ENCODE peak calls at places on chromosomes 11 and 22, in six cellular contexts. E, A, Z, S, G and Y are unnamed samples.
A peak's percentile ranks its signal among the peaks of the same experiment; 100 is the strongest.

GRCh38 chr22:29727248-29727551 is 7.4 kb downstream of the CABP7 start:
- DNase-seq in S (peak; percentile 76), E (no peak), Z (no peak), G (no peak), A (peak; percentile 56), Y (peak; percentile 77)

GRCh38 chr22:46452195-46453005 is 85.0 kb downstream of the CELSR1 start:
- DNase-seq in A (no peak), Z (peak; percentile 24), E (no peak), G (no peak), S (no peak), Y (no peak)

GRCh38 chr11:69563946-69564780 is 76.8 kb upstream of the CCND1 start:
- DNase-seq in G (no peak), S (no peak), E (no peak), Z (no peak), A (no peak), Y (no peak)

GRCh38 chr11:103867481-103867880 is 169.0 kb upstream of the DDI1 start:
- DNase-seq in A (no peak), G (no peak), Z (no peak), E (no peak), S (no peak), Y (no peak)

GRCh38 chr11:112260490-112260889 is at the start of gene PLET1:
- DNase-seq in E (no peak), A (no peak), S (no peak), G (no peak), Z (no peak), Y (no peak)

GRCh38 chr11:106263527-106263926 is 186.1 kb downstream of the AASDHPPT start:
- DNase-seq in A (no peak), E (no peak), S (no peak), G (no peak), Z (no peak), Y (no peak)

GRCh38 chr11:8389034-8389996 is 125.6 kb upstream of the LMO1 start:
- DNase-seq in A (no peak), Z (no peak), S (no peak), E (no peak), G (no peak), Y (no peak)

GRCh38 chr11:65854161-65854592 is 3.8 kb downstream of the CFL1 start:
- DNase-seq in A (no peak), E (no peak), Z (no peak), S (no peak), G (no peak), Y (no peak)

GRCh38 chr11:35618497-35619029 is 303 bp downstream of the FJX1 start:
- DNase-seq in G (no peak), Z (peak; percentile 38), A (peak; percentile 49), E (no peak), S (no peak), Y (no peak)

GRCh38 chr11:69270929-69271328 is 23.0 kb upstream of the MYEOV start:
- DNase-seq in E (no peak), A (no peak), G (no peak), S (no peak), Z (no peak), Y (no peak)

GRCh38 chr11:12792590-12792989 is 118.4 kb downstream of the TEAD1 start:
- DNase-seq in S (no peak), A (no peak), Z (no peak), E (no peak), G (no peak), Y (no peak)

GRCh38 chr22:19376971-19377370 is 54.6 kb downstream of the HIRA start:
- DNase-seq in G (no peak), A (no peak), S (no peak), E (no peak), Z (no peak), Y (no peak)

GRCh38 chr22:33605686-33606085 is 314.6 kb downstream of the LARGE1 start:
- DNase-seq in Z (peak; percentile 80), G (peak; percentile 13), A (no peak), E (no peak), S (no peak), Y (no peak)

GRCh38 chr11:126102436-126102894 is 39.8 kb upstream of the CDON start:
- DNase-seq in A (peak; percentile 83), S (no peak), E (no peak), Z (peak; percentile 55), G (no peak), Y (no peak)

GRCh38 chr11:110349109-110349996 is 52.9 kb upstream of the RDX start:
- DNase-seq in G (no peak), S (no peak), Z (no peak), A (no peak), E (no peak), Y (no peak)

GRCh38 chr11:127345819-127346459 is 345.4 kb upstream of the KIRREL3 start:
- DNase-seq in A (no peak), S (peak; percentile 48), E (no peak), Z (no peak), G (no peak), Y (peak; percentile 51)

GRCh38 chr11:77170107-77170506 is 42.1 kb downstream of the MYO7A start:
- DNase-seq in G (no peak), Z (no peak), A (peak; percentile 15), E (no peak), S (peak; percentile 57), Y (no peak)

GRCh38 chr22:46894081-46894671 is 131.7 kb downstream of the TBC1D22A start:
- DNase-seq in S (no peak), G (no peak), A (no peak), E (no peak), Z (peak; percentile 44), Y (no peak)

GRCh38 chr11:10394229-10395100 is 60.6 kb upstream of the AMPD3 start:
- DNase-seq in S (no peak), Z (no peak), G (peak; percentile 39), E (no peak), A (no peak), Y (no peak)

GRCh38 chr11:46560300-46561025 is 33.4 kb downstream of the AMBRA1 start:
- DNase-seq in S (no peak), A (no peak), E (no peak), Z (no peak), G (no peak), Y (no peak)

GRCh38 chr22:36467042-36467810 is 14.2 kb downstream of the TXN2 start:
- DNase-seq in Z (peak; percentile 84), A (no peak), G (no peak), S (no peak), E (no peak), Y (no peak)

GRCh38 chr22:44171486-44172076 is 9.1 kb upstream of the PARVG start:
- DNase-seq in Z (no peak), A (no peak), E (no peak), S (no peak), G (no peak), Y (no peak)

GRCh38 chr11:1827095-1827797 is 7.5 kb upstream of the SYT8 start:
- DNase-seq in Z (peak; percentile 82), G (no peak), S (no peak), A (peak; percentile 79), E (no peak), Y (no peak)

GRCh38 chr11:2561283-2562180 is 116.7 kb downstream of the KCNQ1 start:
- DNase-seq in S (peak; percentile 8), G (no peak), A (peak; percentile 55), Z (peak; percentile 30), E (no peak), Y (no peak)

GRCh38 chr22:37538590-37539357 is 19.6 kb upstream of the CARD10 start:
- DNase-seq in A (peak; percentile 95), G (peak; percentile 78), S (peak; percentile 95), E (peak; percentile 89), Z (peak; percentile 95), Y (peak; percentile 93)
- TF ChIP-seq CTCF in A (peak; percentile 97), G (peak; percentile 99), S (peak; percentile 81), E (peak; percentile 91), Z (peak; percentile 94), Y (peak; percentile 92)

GRCh38 chr22:42817556-42817955 is 39.5 kb downstream of the ARFGAP3 start:
- DNase-seq in A (no peak), Z (no peak), G (no peak), S (no peak), E (no peak), Y (no peak)

GRCh38 chr22:42821386-42821785 is 35.7 kb downstream of the ARFGAP3 start:
- DNase-seq in E (no peak), Z (no peak), G (no peak), A (no peak), S (no peak), Y (no peak)

GRCh38 chr22:42819412-42820069 is 37.5 kb downstream of the ARFGAP3 start:
- DNase-seq in S (no peak), A (no peak), E (no peak), G (no peak), Z (no peak), Y (no peak)

GRCh38 chr22:42816339-42816738 is 40.7 kb downstream of the ARFGAP3 start:
- DNase-seq in G (no peak), S (no peak), E (no peak), Z (no peak), A (no peak), Y (no peak)

GRCh38 chr22:42820075-42820763 is 36.9 kb downstream of the ARFGAP3 start:
- DNase-seq in Z (no peak), A (no peak), E (peak; percentile 51), G (no peak), S (no peak), Y (no peak)
- TF ChIP-seq CTCF in Z (peak; percentile 78), A (peak; percentile 57), E (peak; percentile 62), G (peak; percentile 41), S (peak; percentile 58), Y (peak; percentile 54)

GRCh38 chr22:49977578-49977977 is 17.0 kb downstream of the PIM3 start:
- DNase-seq in S (no peak), E (no peak), Z (no peak), A (peak; percentile 35), G (no peak), Y (no peak)

GRCh38 chr22:49975543-49976389 is 15.2 kb downstream of the PIM3 start:
- DNase-seq in A (peak; percentile 45), G (no peak), E (no peak), S (peak; percentile 42), Z (peak; percentile 23), Y (peak; percentile 46)

GRCh38 chr22:49976439-49977175 is 16.0 kb downstream of the PIM3 start:
- DNase-seq in S (no peak), G (no peak), Z (no peak), E (no peak), A (no peak), Y (no peak)

GRCh38 chr22:49983148-49984042 is 22.8 kb downstream of the PIM3 start:
- DNase-seq in S (peak; percentile 66), E (no peak), G (no peak), Z (no peak), A (peak; percentile 52), Y (peak; percentile 59)

DNA sequence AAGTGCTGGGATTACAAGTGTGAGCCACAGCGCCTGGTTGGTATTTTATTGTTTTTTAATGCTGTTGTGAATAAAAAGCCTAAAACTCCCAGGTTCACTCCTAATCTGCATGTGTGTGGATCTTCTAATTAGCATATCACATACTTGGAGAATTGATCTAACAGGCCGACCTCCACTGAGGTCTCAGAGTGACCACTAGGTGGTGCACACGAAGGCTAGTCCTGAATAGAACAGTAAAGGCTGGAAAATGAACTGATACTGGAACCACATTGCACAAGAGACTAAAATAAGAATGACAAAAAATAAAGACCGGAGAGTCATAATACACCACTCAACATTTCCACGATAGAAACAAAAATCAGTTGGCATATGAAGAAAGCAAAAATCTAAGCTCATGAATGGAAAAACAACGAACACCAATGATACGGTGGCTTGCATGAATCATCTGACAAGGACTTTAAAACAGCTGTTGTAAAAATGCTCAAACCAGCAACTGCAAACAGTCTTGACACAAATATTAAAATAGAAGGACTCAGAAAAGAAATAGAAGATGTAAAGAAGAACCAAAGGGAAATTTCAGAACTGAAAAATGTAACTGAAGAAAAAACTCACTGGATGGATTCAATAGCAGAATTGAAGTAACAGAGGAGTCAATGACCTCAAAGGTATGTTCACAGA is 19.2 kb downstream of the PIM3 start:
- DNase-seq in E (no peak), Z (no peak), S (peak; percentile 53), A (peak; percentile 59), G (no peak), Y (peak; percentile 25)
- TF ChIP-seq CTCF in E (peak; percentile 53), Z (peak; percentile 50), S (peak; percentile 39), A (peak; percentile 71), G (peak; percentile 79), Y (peak; percentile 44)

GRCh38 chr11:133934599-133935550 is 21.9 kb downstream of the IGSF9B start:
- DNase-seq in A (no peak), S (no peak), Z (peak; percentile 92), E (no peak), G (no peak), Y (no peak)
- TF ChIP-seq CTCF in A (no peak), S (no peak), Z (no peak), E (no peak), G (no peak), Y (no peak)